ENCODE peak calls at places on chromosomes 4 and X, in ten cellular contexts. F, B, Q, U, A, O, Y, J, X and S are unnamed samples.
A peak's percentile ranks its signal among the peaks of the same experiment; 100 is the strongest.

GRCh38 chr4:150457802-150458201 is 124.1 kb upstream of the MAB21L2 start:
- DNase-seq in F (no peak), B (no peak), Q (no peak), U (no peak), A (no peak), O (peak; percentile 4), Y (no peak), J (no peak), X (no peak), S (no peak)

GRCh38 chr4:8095956-8096689 is 62.5 kb downstream of the ABLIM2 start:
- DNase-seq in F (no peak), B (no peak), Q (no peak), U (no peak), A (no peak), O (no peak), Y (no peak), J (no peak), X (no peak), S (no peak)

GRCh38 chrX:12115377-12115776 is 22.9 kb upstream of the FRMPD4 start:
- DNase-seq in F (no peak), B (no peak), Q (peak; percentile 66), U (no peak), A (no peak), O (no peak), Y (no peak), J (no peak), X (no peak), S (no peak)

GRCh38 chrX:40700640-40701342 is 34.6 kb downstream of the MED14 start:
- DNase-seq in F (no peak), B (no peak), Q (no peak), U (no peak), A (no peak), O (no peak), Y (no peak), J (no peak), X (no peak), S (no peak)

GRCh38 chr4:2825184-2825506 is 18.5 kb upstream of the ADD1 start:
- DNase-seq in F (no peak), B (no peak), Q (no peak), U (no peak), A (no peak), O (no peak), Y (no peak), J (no peak), X (no peak), S (no peak)

GRCh38 chr4:90000995-90001394 is 106.3 kb downstream of the MMRN1 start:
- DNase-seq in F (no peak), B (no peak), Q (no peak), U (no peak), A (no peak), O (no peak), Y (no peak), J (no peak), X (no peak), S (no peak)

GRCh38 chr4:93730760-93731159 is 97.8 kb upstream of the ATOH1 start:
- DNase-seq in F (no peak), B (no peak), Q (peak; percentile 21), U (no peak), A (no peak), O (no peak), Y (no peak), J (no peak), X (no peak), S (no peak)

GRCh38 chr4:80027611-80028010 is 45.4 kb downstream of the ANTXR2 start:
- DNase-seq in F (no peak), B (no peak), Q (no peak), U (no peak), A (no peak), O (no peak), Y (peak; percentile 79), J (no peak), X (no peak), S (no peak)

GRCh38 chr4:25826074-25826752 is 36.6 kb downstream of the SEL1L3 start:
- DNase-seq in F (no peak), B (no peak), Q (no peak), U (no peak), A (peak; percentile 39), O (no peak), Y (no peak), J (no peak), X (no peak), S (no peak)

GRCh38 chr4:57910151-57910550 is 800.0 kb upstream of the IGFBP7 start:
- DNase-seq in F (no peak), B (no peak), Q (no peak), U (no peak), A (no peak), O (no peak), Y (no peak), J (no peak), X (no peak), S (no peak)

GRCh38 chr4:38123555-38123954 is 163.4 kb downstream of the PTTG2 start:
- DNase-seq in F (no peak), B (no peak), Q (no peak), U (no peak), A (no peak), O (no peak), Y (no peak), J (no peak), X (no peak), S (no peak)

GRCh38 chrX:21905976-21906375 is 34.5 kb upstream of the SMS start:
- DNase-seq in F (no peak), B (no peak), Q (no peak), U (no peak), A (no peak), O (no peak), Y (no peak), J (no peak), X (no peak), S (no peak)

GRCh38 chr4:87491436-87491835 is 37.7 kb downstream of the SPARCL1 start:
- DNase-seq in F (no peak), B (no peak), Q (no peak), U (no peak), A (no peak), O (no peak), Y (no peak), J (no peak), X (no peak), S (no peak)

GRCh38 chr4:85370400-85371032 is 104.4 kb upstream of the ARHGAP24 start:
- DNase-seq in F (no peak), B (peak; percentile 63), Q (peak; percentile 69), U (no peak), A (no peak), O (peak; percentile 64), Y (peak; percentile 65), J (no peak), X (no peak), S (no peak)

GRCh38 chr4:115249808-115250207 is 136.4 kb upstream of the NDST4 start:
- DNase-seq in F (no peak), B (no peak), Q (no peak), U (no peak), A (no peak), O (no peak), Y (no peak), J (no peak), X (no peak), S (no peak)

GRCh38 chrX:1011632-1012283 is 200.7 kb downstream of the CRLF2 start:
- DNase-seq in F (no peak), B (no peak), Q (peak; percentile 19), U (peak; percentile 19), A (peak; percentile 67), O (no peak), Y (no peak), J (no peak), X (no peak), S (no peak)

GRCh38 chr4:55733874-55734437 is 85.6 kb upstream of the EXOC1L start:
- DNase-seq in F (peak; percentile 35), B (peak; percentile 71), Q (no peak), U (peak; percentile 78), A (peak; percentile 93), O (peak; percentile 59), Y (peak; percentile 50), J (no peak), X (no peak), S (no peak)

DNA sequence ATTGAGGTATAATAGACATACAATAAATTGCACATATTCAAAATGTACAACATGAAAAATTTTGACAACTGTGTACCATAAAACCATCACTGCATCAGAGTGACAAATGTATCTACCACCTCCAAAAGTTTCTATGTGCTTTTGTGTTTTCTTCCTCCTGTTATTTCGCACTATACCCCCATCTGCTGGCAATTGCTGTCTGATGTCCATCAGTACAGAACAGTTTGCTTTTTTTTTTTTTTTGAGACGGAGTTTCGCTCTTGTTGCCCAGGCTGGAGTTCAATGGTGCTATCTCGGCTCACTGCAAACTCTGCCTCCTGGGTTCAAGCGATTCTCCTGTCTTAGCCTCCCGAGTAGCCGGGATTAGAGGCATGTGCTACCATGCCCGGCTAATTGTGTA is 154.3 kb upstream of the GIMD1 start:
- DNase-seq in F (no peak), B (peak; percentile 14), Q (peak; percentile 11), U (no peak), A (no peak), O (no peak), Y (peak; percentile 55), J (no peak), X (no peak), S (no peak)
- TF ChIP-seq CTCF in F (no peak), B (peak; percentile 18), Q (peak; percentile 46), U (no peak), A (no peak), O (peak; percentile 13), Y (peak; percentile 53), J (no peak), X (no peak), S (no peak)

GRCh38 chr4:13992975-13993495 is 365.5 kb upstream of the BOD1L1 start:
- DNase-seq in F (no peak), B (no peak), Q (no peak), U (no peak), A (no peak), O (peak; percentile 20), Y (no peak), J (no peak), X (no peak), S (no peak)
- TF ChIP-seq CTCF in F (no peak), B (no peak), Q (no peak), U (no peak), A (no peak), O (no peak), Y (no peak), J (no peak), X (no peak), S (no peak)

GRCh38 chr4:144174401-144175067 is 34.0 kb upstream of the GYPA start:
- DNase-seq in F (no peak), B (peak; percentile 69), Q (peak; percentile 70), U (no peak), A (no peak), O (peak; percentile 82), Y (peak; percentile 84), J (no peak), X (peak; percentile 41), S (no peak)
- TF ChIP-seq CTCF in F (peak; percentile 58), B (peak; percentile 29), Q (peak; percentile 62), U (peak; percentile 51), A (no peak), O (peak; percentile 23), Y (peak; percentile 45), J (peak; percentile 70), X (peak; percentile 50), S (peak; percentile 51)

DNA sequence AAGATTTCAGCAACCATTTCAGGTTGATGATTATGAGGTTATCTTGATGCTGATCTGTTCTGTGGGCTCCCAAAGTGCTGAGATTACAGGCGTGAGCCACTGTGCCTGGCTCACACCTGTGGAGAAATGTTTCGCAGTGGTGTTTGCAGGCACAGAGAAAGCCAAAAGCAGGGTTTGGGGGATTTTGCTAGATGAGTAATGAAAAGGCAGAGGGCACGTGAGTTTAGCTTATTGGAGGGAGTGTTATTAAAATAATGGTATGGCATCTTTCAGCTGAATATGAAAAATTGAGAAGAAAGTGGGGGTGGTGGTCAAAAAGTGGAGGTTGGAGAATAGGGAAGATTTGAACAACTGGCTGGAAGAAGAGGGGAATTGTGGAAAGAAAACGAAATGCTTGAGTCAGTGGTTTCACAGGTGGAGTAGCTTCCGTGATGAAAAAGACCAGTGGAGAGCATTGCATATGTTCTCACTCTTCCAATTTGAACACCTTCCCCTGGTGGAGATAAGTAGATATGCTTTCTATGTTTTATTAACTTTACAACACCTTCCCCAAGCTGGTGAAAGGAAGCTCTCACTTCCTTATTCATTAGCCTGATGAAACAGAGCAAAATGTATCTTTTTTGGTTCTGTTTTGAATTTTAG is 1.1 kb upstream of the CHST7 start:
- DNase-seq in F (no peak), B (no peak), Q (no peak), U (no peak), A (peak; percentile 5), O (no peak), Y (no peak), J (no peak), X (peak; percentile 40), S (no peak)
- TF ChIP-seq CTCF in F (no peak), B (no peak), Q (no peak), U (no peak), A (no peak), O (peak; percentile 2), Y (peak; percentile 26), J (peak; percentile 31), X (no peak), S (peak; percentile 11)